ENCODE peak calls at places on chromosomes 2 and 18, in seven cellular contexts. G, V, Q, A, X, M and I are unnamed samples.

GRCh38 chr2:234366891-234367290 is 130.0 kb downstream of the ARL4C start:
- DNase-seq in Q (no peak), G (peak), A (no peak), X (peak), M (no peak), V (no peak), I (no peak)

GRCh38 chr2:73268831-73269685 is 15.2 kb downstream of the FBXO41 start:
- DNase-seq in Q (no peak), G (peak), V (peak), X (peak), M (no peak), A (peak), I (no peak)

GRCh38 chr2:36618381-36618780 is 20.4 kb upstream of the FEZ2 start:
- DNase-seq in G (peak), M (peak), X (peak), Q (peak), A (peak), V (peak), I (no peak)

GRCh38 chr2:130346041-130346740 is 3.5 kb downstream of the IMP4 start:
- DNase-seq in X (no peak), A (no peak), V (no peak), Q (no peak), G (no peak), M (no peak), I (no peak)

GRCh38 chr2:201932511-201932910 is 101.1 kb upstream of the FZD7 start:
- DNase-seq in M (no peak), Q (peak), V (no peak), A (peak), X (no peak), G (no peak), I (no peak)

GRCh38 chr18:26215247-26215970 is 10.8 kb upstream of the TAF4B start:
- DNase-seq in Q (no peak), G (no peak), A (no peak), V (peak), M (no peak), X (no peak), I (no peak)

GRCh38 chr18:43932140-43932539 is 654.9 kb upstream of the SYT4 start:
- DNase-seq in G (no peak), M (no peak), V (no peak), Q (no peak), X (no peak), A (no peak), I (no peak)

GRCh38 chr18:41462946-41463345 is 492.1 kb upstream of the PIK3C3 start:
- DNase-seq in G (no peak), X (no peak), Q (no peak), M (no peak), V (no peak), A (no peak), I (no peak)

GRCh38 chr2:237720962-237721361 is 77.6 kb upstream of the RBM44 start:
- DNase-seq in Q (no peak), M (no peak), X (no peak), A (no peak), V (no peak), G (peak), I (no peak)

GRCh38 chr2:19357383-19358241 is 811 bp downstream of the OSR1 start:
- DNase-seq in V (no peak), Q (peak), M (no peak), A (no peak), G (peak), X (no peak), I (peak)
- H3K4me3 ChIP-seq in V (no peak), Q (peak), M (peak), A (peak), G (peak), X (peak), I (peak)

GRCh38 chr2:40220177-40220925 is 231.5 kb downstream of the SLC8A1 start:
- DNase-seq in A (no peak), M (no peak), V (no peak), G (peak), Q (no peak), X (no peak), I (no peak)
- H3K4me3 ChIP-seq in A (no peak), M (no peak), V (no peak), G (no peak), Q (no peak), X (no peak), I (no peak)

GRCh38 chr18:59665057-59666007 is 31.9 kb downstream of the CCBE1 start:
- DNase-seq in G (peak), V (no peak), X (no peak), Q (no peak), A (no peak), M (no peak), I (no peak)
- H3K4me3 ChIP-seq in G (no peak), V (no peak), X (no peak), Q (no peak), A (no peak), M (peak), I (no peak)

GRCh38 chr2:178909507-178909906 is 102.3 kb upstream of the TTN start:
- DNase-seq in G (no peak), M (no peak), A (no peak), Q (no peak), X (no peak), V (no peak), I (no peak)

GRCh38 chr2:178910005-178910404 is 102.8 kb upstream of the TTN start:
- DNase-seq in M (no peak), V (no peak), G (no peak), Q (no peak), A (no peak), X (no peak), I (no peak)

GRCh38 chr2:178912416-178913056 is 105.3 kb upstream of the TTN start:
- DNase-seq in V (no peak), X (no peak), M (no peak), A (no peak), G (peak), Q (no peak), I (no peak)

GRCh38 chr2:178905266-178905665 is 98.0 kb upstream of the TTN start:
- DNase-seq in G (no peak), M (no peak), X (no peak), Q (no peak), A (no peak), V (no peak), I (no peak)

GRCh38 chr2:178908810-178909209 is 101.6 kb upstream of the TTN start:
- DNase-seq in X (no peak), A (peak), V (no peak), M (no peak), G (no peak), Q (no peak), I (no peak)
- H3K4me3 ChIP-seq in X (no peak), A (no peak), V (no peak), M (no peak), G (no peak), Q (no peak), I (no peak)

GRCh38 chr2:230968921-230969672 is 26.8 kb upstream of the SPATA3 start:
- DNase-seq in X (no peak), M (no peak), V (no peak), A (no peak), Q (no peak), G (no peak), I (no peak)
- H3K4me3 ChIP-seq in X (no peak), M (no peak), V (no peak), A (no peak), Q (no peak), G (no peak), I (no peak)